ENCODE peak calls at places on chromosomes 7 and 10, in five cellular contexts. B is effector memory CD4-positive, alpha-beta T cell; P is GM23248; J is adrenal gland; N is mammary epithelial cell. W is an unnamed sample. For H3K4me1, the result is how much of the 10 kb centered on the place peaks cover.

GRCh38 chr7:100171087-100171681 is 2.8 kb upstream of the GAL3ST4 start:
- DNase-seq in B (peak), P (peak), J (no peak), N (no peak), W (no peak)

GRCh38 chr10:117631276-117632151 is 89.0 kb downstream of the EMX2 start:
- DNase-seq in B (no peak), P (no peak), J (no peak), N (no peak), W (no peak)

GRCh38 chr10:96470108-96470743 is 43.5 kb downstream of the TLL2 start:
- DNase-seq in B (no peak), P (peak), J (no peak), N (peak), W (peak)

GRCh38 chr7:1232623-1233327 is at the start of gene UNCX:
- DNase-seq in B (no peak), P (no peak), J (no peak), N (no peak), W (no peak)

GRCh38 chr7:152133804-152134203 is 108.3 kb downstream of the GALNT11 start:
- DNase-seq in B (no peak), P (no peak), J (no peak), N (no peak), W (no peak)

GRCh38 chr10:46264737-46265368 is 21.9 kb upstream of the ANTXRL start:
- DNase-seq in B (no peak), P (no peak), J (no peak), N (no peak), W (no peak)

GRCh38 chr7:7228967-7229366 is 46.6 kb downstream of the C1GALT1 start:
- DNase-seq in B (no peak), P (no peak), J (no peak), N (no peak), W (no peak)

GRCh38 chr7:26005683-26006410 is 146.2 kb upstream of the NFE2L3 start:
- DNase-seq in B (no peak), P (no peak), J (no peak), N (peak), W (no peak)

GRCh38 chr10:100882681-100883321 is 30.0 kb upstream of the SLF2 start:
- DNase-seq in B (no peak), P (peak), J (no peak), N (no peak), W (no peak)

GRCh38 chr7:2870471-2870941 is 26.4 kb upstream of the GNA12 start:
- DNase-seq in B (peak), P (peak), J (peak), N (peak), W (no peak)

GRCh38 chr10:96311180-96311697 is 7.0 kb downstream of the DNTT start:
- DNase-seq in B (no peak), P (no peak), J (no peak), N (no peak), W (no peak)

GRCh38 chr10:78948616-78949015 is 120.2 kb upstream of the ZMIZ1 start:
- DNase-seq in B (no peak), P (no peak), J (no peak), N (no peak), W (peak)

GRCh38 chr10:510415-510881 is 179.0 kb downstream of the DIP2C start:
- DNase-seq in B (no peak), P (peak), J (no peak), N (peak), W (no peak)
- H3K4me1 ChIP-seq in B (under half), P (under half), J (under half), N (under half), W (under half)

GRCh38 chr10:110076559-110077318 is 69.0 kb downstream of the ADD3 start:
- DNase-seq in B (no peak), P (peak), J (peak), N (peak), W (no peak)
- H3K4me3 ChIP-seq in B (peak), P (peak), J (no peak), N (no peak), W (no peak)

GRCh38 chr10:102800601-102801335 is 36.4 kb downstream of the CYP17A1 start:
- DNase-seq in B (no peak), P (no peak), J (no peak), N (no peak), W (no peak)

GRCh38 chr10:102799691-102800435 is 37.4 kb downstream of the CYP17A1 start:
- DNase-seq in B (no peak), P (no peak), J (no peak), N (no peak), W (no peak)

GRCh38 chr10:102801978-102802377 is 35.2 kb downstream of the CYP17A1 start:
- DNase-seq in B (no peak), P (no peak), J (no peak), N (no peak), W (no peak)

GRCh38 chr10:102802920-102803534 is 34.2 kb downstream of the CYP17A1 start:
- DNase-seq in B (no peak), P (peak), J (peak), N (peak), W (no peak)

DNA sequence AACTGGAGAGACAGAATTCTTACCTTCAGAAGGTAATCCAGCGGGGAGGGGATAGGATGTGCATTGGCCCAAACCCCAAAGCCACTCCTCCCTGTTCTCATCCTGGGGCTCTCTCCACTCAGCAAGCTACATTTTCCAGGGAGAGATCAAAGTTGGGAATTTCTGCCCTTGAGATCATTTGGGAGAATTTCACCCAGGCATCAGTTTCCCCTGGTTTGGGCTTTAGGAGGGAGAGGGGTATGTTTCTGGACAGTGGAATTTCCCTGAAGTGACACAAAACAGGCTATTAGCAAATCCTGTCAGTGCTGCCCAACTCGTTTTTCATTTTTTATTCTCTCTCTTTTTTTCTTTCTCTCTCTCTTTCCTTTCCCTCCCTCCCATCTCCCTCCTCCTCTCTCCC is 35.7 kb downstream of the CYP17A1 start:
- DNase-seq in B (no peak), P (no peak), J (no peak), N (peak), W (no peak)
- H3K4me1 ChIP-seq in B (under half), P (under half), J (under half), N (under half), W (under half)

GRCh38 chr7:106073701-106074100 is 38.4 kb downstream of the SYPL1 start:
- DNase-seq in B (no peak), P (no peak), J (no peak), N (no peak), W (peak)
- H3K4me3 ChIP-seq in B (no peak), P (no peak), J (no peak), N (no peak), W (peak)

GRCh38 chr7:47485640-47486435 is 96.1 kb downstream of the TNS3 start:
- DNase-seq in B (no peak), P (peak), J (no peak), N (no peak), W (no peak)
- H3K4me1 ChIP-seq in B (under half), P (under half), J (under half), N (under half), W (under half)

DNA sequence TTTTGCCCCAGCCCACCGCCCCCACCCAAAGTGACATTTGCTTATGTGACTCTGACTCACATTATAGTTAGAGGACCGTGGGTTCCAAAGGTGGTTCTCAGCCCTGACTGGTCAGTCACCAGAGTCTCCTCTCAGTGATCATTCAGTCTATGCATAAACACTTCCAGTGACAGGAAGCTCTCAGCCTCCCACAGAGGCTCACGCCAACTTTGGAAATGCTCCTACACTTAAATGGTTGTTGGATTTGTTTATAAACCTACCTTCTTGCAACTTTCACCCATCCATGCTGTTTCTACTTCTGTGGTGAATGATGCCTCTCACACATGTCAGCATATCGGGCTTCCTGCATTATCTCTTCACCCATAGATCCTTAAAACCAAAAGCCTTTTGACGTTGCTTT is 46.4 kb upstream of the FGL2 start:
- DNase-seq in B (no peak), P (no peak), J (no peak), N (no peak), W (no peak)
- H3K4me3 ChIP-seq in B (no peak), P (no peak), J (no peak), N (no peak), W (no peak)

GRCh38 chr10:29389493-29389892 is 100.6 kb downstream of the LYZL1 start:
- DNase-seq in B (no peak), P (no peak), J (no peak), N (no peak), W (no peak)
- H3K4me1 ChIP-seq in B (under half), P (under half), J (under half), N (under half), W (under half)

GRCh38 chr7:116630932-116631449 is 41.0 kb upstream of the MET start:
- DNase-seq in B (no peak), P (peak), J (peak), N (peak), W (peak)
- H3K4me3 ChIP-seq in B (no peak), P (peak), J (no peak), N (no peak), W (no peak)

W was measured in Karpas-422.